ENCODE peak calls at places on chromosome 20, in five cellular contexts. One of them, this sample, is unnamed.

GRCh38 chr20:4861961-4862360 is 139.3 kb downstream of the SLC23A2 start:
- DNase-seq in fibroblast of lung: no peak
- DNase-seq in AG04450: no peak
- DNase-seq in A549: no peak
- DNase-seq in neural progenitor cell: no peak
- DNase-seq in this sample: no peak

GRCh38 chr20:60001027-60001567 is 42.9 kb downstream of the CDH26 start:
- DNase-seq in fibroblast of lung: no peak
- DNase-seq in AG04450: no peak
- DNase-seq in A549: no peak
- DNase-seq in neural progenitor cell: no peak
- DNase-seq in this sample: no peak

GRCh38 chr20:22719250-22719649 is 134.9 kb upstream of the FOXA2 start:
- DNase-seq in fibroblast of lung: no peak
- DNase-seq in AG04450: no peak
- DNase-seq in A549: peak; percentile 35
- DNase-seq in neural progenitor cell: no peak
- DNase-seq in this sample: no peak

GRCh38 chr20:47686545-47686944 is 98.7 kb downstream of the SULF2 start:
- DNase-seq in fibroblast of lung: peak; percentile 97
- DNase-seq in AG04450: peak; percentile 23
- DNase-seq in A549: no peak
- DNase-seq in neural progenitor cell: no peak
- DNase-seq in this sample: no peak

GRCh38 chr20:46816097-46816496 is 78.5 kb upstream of the EYA2 start:
- DNase-seq in fibroblast of lung: no peak
- DNase-seq in AG04450: no peak
- DNase-seq in A549: no peak
- DNase-seq in neural progenitor cell: no peak
- DNase-seq in this sample: no peak

GRCh38 chr20:21510414-21510971 is 3.4 kb downstream of the NKX2-2 start:
- DNase-seq in fibroblast of lung: peak; percentile 32
- DNase-seq in AG04450: no peak
- DNase-seq in A549: no peak
- DNase-seq in neural progenitor cell: peak; percentile 59
- DNase-seq in this sample: no peak

GRCh38 chr20:31920275-31920855 is 31.5 kb downstream of the PDRG1 start:
- DNase-seq in fibroblast of lung: no peak
- DNase-seq in AG04450: no peak
- DNase-seq in A549: no peak
- DNase-seq in neural progenitor cell: peak; percentile 35
- DNase-seq in this sample: no peak

GRCh38 chr20:8018928-8019177 is 708 bp downstream of the TMX4 start:
- DNase-seq in fibroblast of lung: no peak
- DNase-seq in AG04450: no peak
- DNase-seq in A549: no peak
- DNase-seq in neural progenitor cell: no peak
- DNase-seq in this sample: no peak

GRCh38 chr20:11001767-11002540 is 328.2 kb upstream of the JAG1 start:
- DNase-seq in fibroblast of lung: peak; percentile 74
- DNase-seq in AG04450: no peak
- DNase-seq in A549: peak; percentile 98
- DNase-seq in neural progenitor cell: no peak
- DNase-seq in this sample: no peak

GRCh38 chr20:41386502-41387427 is 20.1 kb upstream of the EMILIN3 start:
- DNase-seq in fibroblast of lung: no peak
- DNase-seq in AG04450: peak; percentile 23
- DNase-seq in A549: no peak
- DNase-seq in neural progenitor cell: no peak
- DNase-seq in this sample: no peak

GRCh38 chr20:6562111-6562510 is 205.4 kb upstream of the BMP2 start:
- DNase-seq in fibroblast of lung: peak; percentile 92
- DNase-seq in AG04450: no peak
- DNase-seq in A549: no peak
- DNase-seq in neural progenitor cell: no peak
- DNase-seq in this sample: peak; percentile 12

GRCh38 chr20:4272225-4272624 is 256.9 kb upstream of the RNF24 start:
- DNase-seq in fibroblast of lung: peak; percentile 26
- DNase-seq in AG04450: no peak
- DNase-seq in A549: no peak
- DNase-seq in neural progenitor cell: no peak
- DNase-seq in this sample: no peak

GRCh38 chr20:32976746-32977145 is 27.5 kb downstream of the SUN5 start:
- DNase-seq in fibroblast of lung: no peak
- DNase-seq in AG04450: no peak
- DNase-seq in A549: no peak
- DNase-seq in neural progenitor cell: no peak
- DNase-seq in this sample: no peak

GRCh38 chr20:53578492-53579222 is 15.0 kb downstream of the ZNF217 start:
- DNase-seq in fibroblast of lung: peak; percentile 78
- DNase-seq in AG04450: peak; percentile 77
- DNase-seq in A549: peak; percentile 90
- DNase-seq in neural progenitor cell: peak; percentile 90
- DNase-seq in this sample: peak; percentile 52

GRCh38 chr20:23582293-23582692 is 14.0 kb upstream of the CST9L start:
- DNase-seq in fibroblast of lung: no peak
- DNase-seq in AG04450: no peak
- DNase-seq in A549: no peak
- DNase-seq in neural progenitor cell: no peak
- DNase-seq in this sample: no peak

GRCh38 chr20:58374906-58375760 is 13.9 kb upstream of the VAPB start:
- DNase-seq in fibroblast of lung: peak; percentile 70
- DNase-seq in AG04450: no peak
- DNase-seq in A549: no peak
- DNase-seq in neural progenitor cell: peak; percentile 81
- DNase-seq in this sample: no peak

GRCh38 chr20:40945754-40946451 is 82.7 kb upstream of the TOP1 start:
- DNase-seq in fibroblast of lung: peak; percentile 52
- DNase-seq in AG04450: no peak
- DNase-seq in A549: peak; percentile 59
- DNase-seq in neural progenitor cell: peak; percentile 87
- DNase-seq in this sample: no peak

GRCh38 chr20:12068146-12068545 is 150.5 kb downstream of the BTBD3 start:
- DNase-seq in fibroblast of lung: peak; percentile 40
- DNase-seq in AG04450: no peak
- DNase-seq in A549: no peak
- DNase-seq in neural progenitor cell: peak; percentile 42
- DNase-seq in this sample: no peak

GRCh38 chr20:46708172-46708860 is 1.1 kb upstream of the SLC2A10 start:
- DNase-seq in fibroblast of lung: no peak
- DNase-seq in AG04450: no peak
- DNase-seq in A549: peak; percentile 20
- DNase-seq in neural progenitor cell: peak; percentile 43
- DNase-seq in this sample: no peak

GRCh38 chr20:9440891-9441290 is 73.5 kb upstream of the LAMP5 start:
- DNase-seq in fibroblast of lung: peak; percentile 43
- DNase-seq in AG04450: no peak
- DNase-seq in A549: no peak
- DNase-seq in neural progenitor cell: no peak
- DNase-seq in this sample: no peak

GRCh38 chr20:25317351-25318075 is 69.6 kb downstream of the PYGB start:
- DNase-seq in fibroblast of lung: no peak
- DNase-seq in AG04450: no peak
- DNase-seq in A549: no peak
- DNase-seq in neural progenitor cell: no peak
- DNase-seq in this sample: no peak

GRCh38 chr20:57514273-57514751 is 10.6 kb downstream of the CTCFL start:
- DNase-seq in fibroblast of lung: peak; percentile 52
- DNase-seq in AG04450: peak; percentile 44
- DNase-seq in A549: peak; percentile 73
- DNase-seq in neural progenitor cell: peak; percentile 87
- DNase-seq in this sample: peak; percentile 12

GRCh38 chr20:48194578-48194977 is 409.3 kb upstream of the SULF2 start:
- DNase-seq in fibroblast of lung: no peak
- DNase-seq in AG04450: no peak
- DNase-seq in A549: no peak
- DNase-seq in neural progenitor cell: no peak
- DNase-seq in this sample: no peak

GRCh38 chr20:23146857-23147256 is 60.7 kb upstream of the CD93 start:
- DNase-seq in fibroblast of lung: peak; percentile 21
- DNase-seq in AG04450: no peak
- DNase-seq in A549: no peak
- DNase-seq in neural progenitor cell: no peak
- DNase-seq in this sample: no peak

GRCh38 chr20:25623225-25623735 is 534 bp downstream of the NANP start:
- DNase-seq in fibroblast of lung: peak; percentile 31
- DNase-seq in AG04450: no peak
- DNase-seq in A549: peak; percentile 60
- DNase-seq in neural progenitor cell: peak; percentile 41
- DNase-seq in this sample: no peak

GRCh38 chr20:8155848-8156602 is 24.0 kb downstream of the PLCB1 start:
- DNase-seq in fibroblast of lung: peak; percentile 43
- DNase-seq in AG04450: no peak
- DNase-seq in A549: peak; percentile 44
- DNase-seq in neural progenitor cell: no peak
- DNase-seq in this sample: no peak

GRCh38 chr20:63239431-63239830 is 3.7 kb downstream of the BIRC7 start:
- DNase-seq in fibroblast of lung: no peak
- DNase-seq in AG04450: no peak
- DNase-seq in A549: no peak
- DNase-seq in neural progenitor cell: no peak
- DNase-seq in this sample: no peak

GRCh38 chr20:49210750-49211110 is 8.5 kb upstream of the DDX27 start:
- DNase-seq in fibroblast of lung: no peak
- DNase-seq in AG04450: no peak
- DNase-seq in A549: no peak
- DNase-seq in neural progenitor cell: no peak
- DNase-seq in this sample: no peak

GRCh38 chr20:49203011-49203410 is 14.9 kb upstream of the STAU1 start:
- DNase-seq in fibroblast of lung: no peak
- DNase-seq in AG04450: no peak
- DNase-seq in A549: no peak
- DNase-seq in neural progenitor cell: no peak
- DNase-seq in this sample: no peak

GRCh38 chr20:49210101-49210749 is 9.0 kb upstream of the DDX27 start:
- DNase-seq in fibroblast of lung: no peak
- DNase-seq in AG04450: no peak
- DNase-seq in A549: no peak
- DNase-seq in neural progenitor cell: no peak
- DNase-seq in this sample: no peak

GRCh38 chr20:49203746-49204145 is 15.5 kb upstream of the DDX27 start:
- DNase-seq in fibroblast of lung: no peak
- DNase-seq in AG04450: no peak
- DNase-seq in A549: no peak
- DNase-seq in neural progenitor cell: no peak
- DNase-seq in this sample: no peak

GRCh38 chr20:49207071-49207470 is 12.1 kb upstream of the DDX27 start:
- DNase-seq in fibroblast of lung: no peak
- DNase-seq in AG04450: no peak
- DNase-seq in A549: peak; percentile 54
- DNase-seq in neural progenitor cell: no peak
- DNase-seq in this sample: no peak
- TF ChIP-seq CTCF in fibroblast of lung: no peak
- TF ChIP-seq CTCF in AG04450: no peak
- TF ChIP-seq CTCF in A549: no peak
- TF ChIP-seq CTCF in neural progenitor cell: peak; percentile 10
- TF ChIP-seq CTCF in this sample: no peak

GRCh38 chr20:50597406-50597969 is 87.3 kb downstream of the PTPN1 start:
- DNase-seq in fibroblast of lung: no peak
- DNase-seq in AG04450: no peak
- DNase-seq in A549: no peak
- DNase-seq in neural progenitor cell: no peak
- DNase-seq in this sample: no peak

GRCh38 chr20:50600281-50600895 is 90.2 kb downstream of the PTPN1 start:
- DNase-seq in fibroblast of lung: no peak
- DNase-seq in AG04450: no peak
- DNase-seq in A549: no peak
- DNase-seq in neural progenitor cell: no peak
- DNase-seq in this sample: no peak

GRCh38 chr20:50595988-50596693 is 86.0 kb downstream of the PTPN1 start:
- DNase-seq in fibroblast of lung: peak; percentile 40
- DNase-seq in AG04450: no peak
- DNase-seq in A549: no peak
- DNase-seq in neural progenitor cell: no peak
- DNase-seq in this sample: no peak

GRCh38 chr20:50596694-50597021 is 86.5 kb downstream of the PTPN1 start:
- DNase-seq in fibroblast of lung: no peak
- DNase-seq in AG04450: no peak
- DNase-seq in A549: no peak
- DNase-seq in neural progenitor cell: no peak
- DNase-seq in this sample: no peak

GRCh38 chr20:50598074-50598473 is 87.9 kb downstream of the PTPN1 start:
- DNase-seq in fibroblast of lung: no peak
- DNase-seq in AG04450: no peak
- DNase-seq in A549: no peak
- DNase-seq in neural progenitor cell: no peak
- DNase-seq in this sample: no peak
- TF ChIP-seq CTCF in fibroblast of lung: no peak
- TF ChIP-seq CTCF in AG04450: no peak
- TF ChIP-seq CTCF in A549: no peak
- TF ChIP-seq CTCF in neural progenitor cell: no peak
- TF ChIP-seq CTCF in this sample: no peak

DNA sequence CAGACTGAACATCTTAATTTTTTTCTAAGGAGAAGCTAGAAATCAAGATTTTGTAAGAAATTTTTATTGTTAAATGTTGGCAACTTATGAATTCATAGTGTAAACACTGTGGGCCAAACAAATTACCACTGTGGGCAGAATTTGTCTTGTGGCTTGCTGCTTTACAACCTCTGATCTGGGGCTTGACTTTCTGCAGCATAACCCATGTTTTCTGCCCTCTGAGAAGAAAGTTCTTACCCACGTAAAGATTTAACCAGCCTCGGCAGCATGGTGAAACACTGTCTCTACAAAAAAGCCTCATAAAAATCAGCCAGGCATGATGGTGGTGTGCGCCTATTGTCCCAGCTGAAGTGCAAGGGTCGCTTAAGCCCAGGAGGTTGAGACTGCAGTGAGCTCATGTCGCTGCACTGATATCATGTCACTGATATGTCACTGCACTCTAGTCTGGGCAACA is 12.9 kb downstream of the ITCH start:
- DNase-seq in fibroblast of lung: no peak
- DNase-seq in AG04450: no peak
- DNase-seq in A549: no peak
- DNase-seq in neural progenitor cell: no peak
- DNase-seq in this sample: no peak
- TF ChIP-seq CTCF in fibroblast of lung: no peak
- TF ChIP-seq CTCF in AG04450: no peak
- TF ChIP-seq CTCF in A549: no peak
- TF ChIP-seq CTCF in neural progenitor cell: no peak
- TF ChIP-seq CTCF in this sample: no peak

GRCh38 chr20:17627101-17627950 is 54.7 kb downstream of the RRBP1 start:
- DNase-seq in fibroblast of lung: no peak
- DNase-seq in AG04450: no peak
- DNase-seq in A549: no peak
- DNase-seq in neural progenitor cell: no peak
- DNase-seq in this sample: no peak

GRCh38 chr20:17626217-17627007 is 55.6 kb downstream of the RRBP1 start:
- DNase-seq in fibroblast of lung: no peak
- DNase-seq in AG04450: no peak
- DNase-seq in A549: no peak
- DNase-seq in neural progenitor cell: no peak
- DNase-seq in this sample: no peak

GRCh38 chr20:17629025-17629424 is 53.0 kb downstream of the RRBP1 start:
- DNase-seq in fibroblast of lung: no peak
- DNase-seq in AG04450: no peak
- DNase-seq in A549: no peak
- DNase-seq in neural progenitor cell: no peak
- DNase-seq in this sample: no peak

GRCh38 chr20:17629678-17630089 is 52.4 kb downstream of the RRBP1 start:
- DNase-seq in fibroblast of lung: no peak
- DNase-seq in AG04450: no peak
- DNase-seq in A549: no peak
- DNase-seq in neural progenitor cell: no peak
- DNase-seq in this sample: no peak

GRCh38 chr20:17628101-17628841 is 53.8 kb downstream of the RRBP1 start:
- DNase-seq in fibroblast of lung: no peak
- DNase-seq in AG04450: no peak
- DNase-seq in A549: no peak
- DNase-seq in neural progenitor cell: no peak
- DNase-seq in this sample: no peak
- TF ChIP-seq CTCF in fibroblast of lung: no peak
- TF ChIP-seq CTCF in AG04450: no peak
- TF ChIP-seq CTCF in A549: no peak
- TF ChIP-seq CTCF in neural progenitor cell: no peak
- TF ChIP-seq CTCF in this sample: no peak

This sample was measured in AG04449.